ENCODE peak calls at places on chromosomes 16 and 17, in seven cellular contexts. W is HT-29; X is amygdala; P is AG10803; S is stimulated activated CD4-positive, alpha-beta T cell treated with anti-CD3 and anti-CD28 coated beads, Interleukin-15, amount 100 ng/mL, for 24 hours; V is mesenchymal stem cell; E is cardiac fibroblast. I is an unnamed sample.

GRCh38 chr17:57603978-57604377 is 141.1 kb downstream of the CCDC182 start:
- DNase-seq in P (no peak), X (no peak), S (peak; percentile 78), W (no peak), V (no peak), E (no peak), I (no peak)

GRCh38 chr16:69017036-69017783 is 88.2 kb upstream of the HAS3 start:
- DNase-seq in X (no peak), E (peak; percentile 67), V (peak; percentile 80), W (peak; percentile 12), S (peak; percentile 3), P (peak; percentile 43), I (no peak)

GRCh38 chr17:42248351-42249179 is 27.6 kb downstream of the STAT5B start:
- DNase-seq in X (peak; percentile 67), S (peak; percentile 75), W (no peak), P (peak; percentile 88), E (peak; percentile 94), V (peak; percentile 75), I (no peak)

GRCh38 chr17:15655162-15655561 is 28.9 kb downstream of the TRIM16 start:
- DNase-seq in W (peak; percentile 85), E (no peak), V (no peak), P (peak; percentile 31), X (no peak), S (no peak), I (no peak)

GRCh38 chr17:38552343-38552742 is 53.4 kb downstream of the SRCIN1 start:
- DNase-seq in S (no peak), W (no peak), X (no peak), E (no peak), V (no peak), P (no peak), I (no peak)

GRCh38 chr16:74698220-74698619 is 2.4 kb downstream of the MLKL start:
- DNase-seq in V (peak; percentile 38), P (peak; percentile 11), W (no peak), S (no peak), E (no peak), X (no peak), I (no peak)

GRCh38 chr16:70746708-70747424 is 54.1 kb downstream of the VAC14 start:
- DNase-seq in S (peak; percentile 16), E (peak; percentile 94), X (no peak), P (peak; percentile 86), W (peak; percentile 98), V (peak; percentile 93), I (no peak)

GRCh38 chr17:80026359-80027042 is 9.2 kb downstream of the TBC1D16 start:
- DNase-seq in X (no peak), V (no peak), P (no peak), W (no peak), E (no peak), S (no peak), I (no peak)

GRCh38 chr17:80791758-80792284 is 199.8 kb upstream of the CHMP6 start:
- DNase-seq in S (peak; percentile 78), E (peak; percentile 97), X (no peak), P (peak; percentile 93), V (peak; percentile 100), W (peak; percentile 88), I (no peak)

GRCh38 chr17:65742433-65743312 is 181.2 kb upstream of the AXIN2 start:
- DNase-seq in S (no peak), P (peak; percentile 92), X (no peak), W (peak; percentile 35), E (peak; percentile 95), V (peak; percentile 18), I (no peak)

GRCh38 chr16:81531415-81531814 is 86.8 kb downstream of the CMIP start:
- DNase-seq in S (no peak), X (no peak), E (no peak), P (no peak), V (no peak), W (no peak), I (no peak)

GRCh38 chr16:24138024-24138423 is 118.1 kb upstream of the CACNG3 start:
- DNase-seq in W (no peak), X (no peak), P (no peak), V (no peak), E (no peak), S (no peak), I (no peak)

GRCh38 chr16:11497329-11497805 is 89.4 kb downstream of the LITAF start:
- DNase-seq in W (peak; percentile 98), E (peak; percentile 63), V (peak; percentile 69), X (peak; percentile 89), P (peak; percentile 76), S (peak; percentile 19), I (no peak)

GRCh38 chr16:28983644-28984043 is 1.2 kb upstream of the LAT start:
- DNase-seq in W (no peak), E (no peak), X (no peak), S (no peak), V (no peak), P (no peak), I (no peak)

GRCh38 chr16:55661842-55662479 is 6.2 kb downstream of the SLC6A2 start:
- DNase-seq in P (peak; percentile 61), V (no peak), S (no peak), W (no peak), X (no peak), E (no peak), I (no peak)

GRCh38 chr17:72097144-72097543 is 23.7 kb upstream of the SOX9 start:
- DNase-seq in P (no peak), S (no peak), W (no peak), X (no peak), E (no peak), V (no peak), I (no peak)

GRCh38 chr17:50292465-50292864 is 18.2 kb downstream of the TMEM92 start:
- DNase-seq in E (no peak), S (no peak), X (no peak), P (peak; percentile 46), W (no peak), V (peak; percentile 70), I (no peak)

GRCh38 chr17:78583091-78583490 is 5.9 kb upstream of the DNAH17 start:
- DNase-seq in E (peak; percentile 22), S (no peak), W (peak; percentile 32), X (no peak), V (peak; percentile 9), P (no peak), I (no peak)

GRCh38 chr16:48538746-48539484 is 71.1 kb downstream of the N4BP1 start:
- DNase-seq in P (no peak), X (no peak), S (peak; percentile 25), V (no peak), W (peak; percentile 9), E (no peak), I (no peak)

GRCh38 chr16:24983521-24983920 is 31.6 kb downstream of the ARHGAP17 start:
- DNase-seq in S (no peak), W (no peak), P (no peak), E (no peak), V (no peak), X (no peak), I (no peak)

GRCh38 chr17:38336838-38337237 is 6.9 kb downstream of the GPR179 start:
- DNase-seq in E (no peak), W (no peak), S (no peak), P (no peak), X (no peak), V (no peak), I (no peak)

GRCh38 chr16:1312903-1313302 is 3.5 kb downstream of the UBE2I start:
- DNase-seq in W (no peak), S (no peak), V (no peak), P (no peak), X (no peak), E (no peak), I (no peak)

GRCh38 chr17:42163113-42163512 is 8.3 kb upstream of the RAB5C start:
- DNase-seq in W (peak; percentile 39), X (no peak), S (peak; percentile 72), E (no peak), P (no peak), V (no peak), I (no peak)

GRCh38 chr17:75720656-75721462 is at the start of gene ITGB4:
- DNase-seq in P (no peak), E (no peak), W (peak; percentile 94), S (peak; percentile 66), X (peak; percentile 48), V (no peak), I (peak; percentile 59)

GRCh38 chr16:84976644-84977400 is 34.5 kb downstream of the ZDHHC7 start:
- DNase-seq in X (peak; percentile 38), P (no peak), S (no peak), W (no peak), E (peak; percentile 25), V (no peak), I (no peak)

GRCh38 chr17:30449480-30449879 is 27.7 kb upstream of the GOSR1 start:
- DNase-seq in E (peak; percentile 21), S (no peak), W (no peak), X (peak; percentile 13), V (no peak), P (peak; percentile 49), I (no peak)

GRCh38 chr16:1300664-1301476 is 8.6 kb upstream of the UBE2I start:
- DNase-seq in V (peak; percentile 54), W (peak; percentile 66), S (peak; percentile 84), X (peak; percentile 41), P (peak; percentile 34), E (peak; percentile 50), I (no peak)

GRCh38 chr16:10080031-10080772 is 102.0 kb downstream of the GRIN2A start:
- DNase-seq in V (peak; percentile 68), S (no peak), P (peak; percentile 75), E (peak; percentile 38), X (peak; percentile 38), W (peak; percentile 6), I (no peak)

GRCh38 chr17:40450175-40450574 is 6.9 kb downstream of the IGFBP4 start:
- DNase-seq in S (peak; percentile 62), V (no peak), X (no peak), W (peak; percentile 71), P (no peak), E (peak; percentile 69), I (no peak)

GRCh38 chr17:82900741-82901140 is 60.9 kb upstream of the ZNF750 start:
- DNase-seq in S (no peak), V (no peak), W (no peak), P (no peak), E (no peak), X (no peak), I (no peak)

GRCh38 chr16:67959520-67959919 is 8.9 kb downstream of the SLC12A4 start:
- DNase-seq in W (no peak), E (peak; percentile 74), S (no peak), X (no peak), P (peak; percentile 61), V (peak; percentile 75), I (no peak)

GRCh38 chr17:48577946-48578615 is at the start of gene HOXB4:
- DNase-seq in W (peak; percentile 72), S (peak; percentile 83), P (peak; percentile 72), V (peak; percentile 88), X (no peak), E (peak; percentile 60), I (no peak)

GRCh38 chr16:27377666-27378485 is 24.1 kb upstream of the IL21R start:
- DNase-seq in P (no peak), W (no peak), X (no peak), S (no peak), V (no peak), E (no peak), I (no peak)

GRCh38 chr17:51435641-51436091 is 175.3 kb downstream of the UTP18 start:
- DNase-seq in X (no peak), S (peak; percentile 61), V (no peak), W (peak; percentile 92), P (peak; percentile 3), E (peak; percentile 33), I (peak; percentile 5)

GRCh38 chr17:81125573-81126081 is 39.7 kb upstream of the PVALEF start:
- DNase-seq in W (peak; percentile 73), S (no peak), V (no peak), P (no peak), E (peak; percentile 12), X (no peak), I (no peak)

GRCh38 chr16:83231771-83232170 is 576.0 kb upstream of the HSBP1 start:
- DNase-seq in P (peak; percentile 13), W (no peak), S (no peak), E (no peak), V (peak; percentile 51), X (no peak), I (no peak)

GRCh38 chr17:65398036-65398787 is 163.2 kb downstream of the AXIN2 start:
- DNase-seq in V (no peak), P (no peak), E (no peak), W (no peak), X (no peak), S (no peak), I (no peak)

I was measured in NCI-H1048.